ENCODE peak calls at places on chromosomes 16 and 17, in nine cellular contexts. V is T-helper 2 cell; U is activated CD4-positive, CD25-positive, alpha-beta regulatory T cell treated with anti-CD3 and anti-CD28 coated beads, Interleukin-2, amount 50 U/mL, for 16 hours; M is AG10803; J is OCI-LY7; O is NCI-H1930; C is HAP-1; W is H9; N is gastrocnemius medialis. T is an unnamed sample.

GRCh38 chr17:34556384-34556783 is 23.0 kb upstream of the TMEM132E start:
- DNase-seq in N (no peak), O (no peak), C (no peak), U (no peak), V (no peak), J (no peak), M (no peak), W (peak; percentile 76), T (no peak)

GRCh38 chr17:76272541-76273434 is 7.6 kb downstream of the UBALD2 start:
- DNase-seq in J (peak; percentile 60), U (no peak), W (no peak), O (no peak), M (no peak), V (peak; percentile 46), N (no peak), C (no peak), T (no peak)

GRCh38 chr16:82773018-82773417 is 146.2 kb downstream of the CDH13 start:
- DNase-seq in O (no peak), W (no peak), U (no peak), V (no peak), N (no peak), M (peak; percentile 33), C (no peak), J (no peak), T (no peak)

GRCh38 chr16:31529398-31530312 is 2.0 kb downstream of the AHSP start:
- DNase-seq in V (no peak), W (peak; percentile 37), N (no peak), C (no peak), U (no peak), O (no peak), M (no peak), J (no peak), T (no peak)

GRCh38 chr17:60364006-60364405 is 27.9 kb downstream of the USP32 start:
- DNase-seq in C (no peak), V (no peak), J (no peak), N (no peak), U (no peak), O (no peak), W (no peak), M (no peak), T (no peak)

GRCh38 chr17:42303694-42304093 is 15.4 kb downstream of the STAT5A start:
- DNase-seq in U (no peak), O (no peak), W (no peak), M (no peak), J (no peak), C (no peak), N (no peak), V (no peak), T (no peak)

GRCh38 chr16:75621170-75621477 is 2.0 kb downstream of the ADAT1 start:
- DNase-seq in U (no peak), V (no peak), J (peak; percentile 64), O (no peak), M (peak; percentile 47), N (no peak), W (no peak), C (peak; percentile 36), T (no peak)

GRCh38 chr17:6507535-6507934 is 48.8 kb downstream of the PITPNM3 start:
- DNase-seq in C (no peak), N (no peak), O (no peak), V (no peak), J (no peak), U (no peak), W (no peak), M (peak; percentile 81), T (no peak)

GRCh38 chr16:11914759-11915643 is 755 bp downstream of the GSPT1 start:
- DNase-seq in M (peak; percentile 29), V (peak; percentile 20), U (peak; percentile 6), C (peak; percentile 42), O (no peak), W (no peak), J (peak; percentile 64), N (peak; percentile 10), T (no peak)

GRCh38 chr17:8365143-8365542 is 11.4 kb downstream of the KRABD2 start:
- DNase-seq in U (no peak), W (no peak), O (no peak), J (no peak), V (no peak), M (peak; percentile 31), N (no peak), C (no peak), T (no peak)

GRCh38 chr16:30417447-30418349 is 10.3 kb downstream of the ZNF771 start:
- DNase-seq in U (peak; percentile 74), O (peak; percentile 94), C (peak; percentile 91), J (peak; percentile 96), V (peak; percentile 85), W (peak; percentile 91), M (peak; percentile 89), N (peak; percentile 67), T (no peak)

GRCh38 chr16:77191259-77191969 is 424 bp downstream of the MON1B start:
- DNase-seq in V (no peak), O (no peak), J (peak; percentile 49), W (no peak), U (no peak), M (peak; percentile 17), C (no peak), N (no peak), T (no peak)

GRCh38 chr16:58264007-58264406 is 30.8 kb downstream of the PRSS54 start:
- DNase-seq in O (no peak), M (no peak), J (no peak), C (no peak), V (no peak), U (no peak), N (no peak), W (no peak), T (no peak)

GRCh38 chr16:66741131-66741900 is 10.1 kb downstream of the DYNC1LI2 start:
- DNase-seq in U (no peak), M (peak; percentile 94), J (no peak), N (peak; percentile 88), W (no peak), V (no peak), C (no peak), O (no peak), T (no peak)

GRCh38 chr16:12157510-12158093 is 181.1 kb downstream of the SNX29 start:
- DNase-seq in M (peak; percentile 82), O (no peak), N (no peak), W (no peak), U (no peak), V (no peak), J (no peak), C (no peak), T (no peak)

GRCh38 chr17:40996829-40997228 is 2.9 kb upstream of the KRTAP3-3 start:
- DNase-seq in C (no peak), N (no peak), V (no peak), U (no peak), O (no peak), J (no peak), M (no peak), W (no peak), T (no peak)

GRCh38 chr17:75288359-75288758 is 874 bp downstream of the SLC25A19 start:
- DNase-seq in N (no peak), C (no peak), W (no peak), O (no peak), J (no peak), V (no peak), U (no peak), M (no peak), T (no peak)

GRCh38 chr17:50039058-50039457 is 16.9 kb upstream of the ITGA3 start:
- DNase-seq in M (no peak), W (no peak), U (no peak), O (no peak), J (no peak), N (no peak), C (no peak), V (no peak), T (no peak)

GRCh38 chr17:76264425-76264754 is 758 bp upstream of the UBALD2 start:
- DNase-seq in J (no peak), W (no peak), U (no peak), C (no peak), O (no peak), M (no peak), V (no peak), N (no peak), T (no peak)

GRCh38 chr16:49484454-49484853 is 110.8 kb downstream of the C16orf78 start:
- DNase-seq in J (peak; percentile 81), O (no peak), C (peak; percentile 8), U (no peak), M (no peak), N (peak; percentile 62), W (peak; percentile 88), V (no peak), T (no peak)

GRCh38 chr17:82963104-82963950 is 116.1 kb upstream of the METRNL start:
- DNase-seq in M (peak; percentile 84), N (peak; percentile 50), V (no peak), C (peak; percentile 7), O (no peak), W (peak; percentile 90), J (peak; percentile 33), U (no peak), T (no peak)

GRCh38 chr17:2707721-2708584 is 3.6 kb downstream of the CLUH start:
- DNase-seq in W (peak; percentile 82), N (peak; percentile 88), M (no peak), J (peak; percentile 34), O (no peak), V (no peak), U (no peak), C (no peak), T (no peak)

GRCh38 chr17:11294826-11295225 is 53.8 kb downstream of the SHISA6 start:
- DNase-seq in J (no peak), U (no peak), M (no peak), N (no peak), V (no peak), O (no peak), C (no peak), W (no peak), T (no peak)

GRCh38 chr16:82070656-82071369 is 35.8 kb downstream of the HSD17B2 start:
- DNase-seq in O (no peak), J (no peak), N (no peak), C (no peak), U (no peak), W (no peak), V (no peak), M (peak; percentile 80), T (no peak)

GRCh38 chr17:46046957-46047356 is 47.9 kb downstream of the STH start:
- DNase-seq in J (no peak), N (no peak), C (no peak), V (no peak), O (no peak), U (no peak), W (no peak), M (peak; percentile 25), T (no peak)

GRCh38 chr17:80577876-80578275 is 33.2 kb downstream of the RPTOR start:
- DNase-seq in O (no peak), W (no peak), V (no peak), J (no peak), M (no peak), U (no peak), C (no peak), N (no peak), T (no peak)

GRCh38 chr17:48539177-48539576 is 5.7 kb downstream of the HOXB2 start:
- DNase-seq in O (no peak), J (no peak), M (peak; percentile 85), V (no peak), U (no peak), C (no peak), W (no peak), N (no peak), T (no peak)

GRCh38 chr17:31787857-31788570 is 71.0 kb downstream of the COPRS start:
- DNase-seq in C (no peak), M (peak; percentile 96), V (no peak), O (no peak), W (no peak), U (no peak), J (no peak), N (no peak), T (no peak)

GRCh38 chr17:72458301-72458700 is 337.5 kb downstream of the SOX9 start:
- DNase-seq in U (no peak), J (no peak), V (no peak), M (no peak), O (no peak), C (no peak), N (no peak), W (no peak), T (no peak)

GRCh38 chr16:3106205-3106928 is 6.0 kb upstream of the ZNF205 start:
- DNase-seq in U (peak; percentile 73), W (peak; percentile 97), C (peak; percentile 81), J (peak; percentile 96), M (peak; percentile 80), N (peak; percentile 83), V (peak; percentile 80), O (peak; percentile 93), T (peak; percentile 84)

GRCh38 chr16:51237861-51238378 is 86.8 kb upstream of the SALL1 start:
- DNase-seq in J (no peak), V (no peak), N (no peak), W (no peak), U (no peak), O (no peak), C (peak; percentile 82), M (no peak), T (no peak)

T was measured in GDM1.